ENCODE peak calls at places on chromosomes 4 and X, in seven cellular contexts. B is AG20443; L is body of pancreas; P is naive B cell; K is AG09309; X is tibial artery; H is stimulated activated CD8-positive, alpha-beta memory T cell treated with anti-CD3 and anti-CD28 coated beads, Interleukin-15, amount 100 ng/mL, for 4 hours. Z is an unnamed sample.

GRCh38 chr4:38889143-38889542 is 21.5 kb downstream of the FAM114A1 start:
- DNase-seq in P (no peak), B (peak; percentile 70), K (peak; percentile 33), X (no peak), L (no peak), H (no peak), Z (no peak)

GRCh38 chr4:1206299-1207156 is 34.1 kb upstream of the SPON2 start:
- DNase-seq in X (peak; percentile 63), H (no peak), B (no peak), K (no peak), P (no peak), L (peak; percentile 11), Z (no peak)

GRCh38 chr4:47913858-47914218 is 545 bp downstream of the NFXL1 start:
- DNase-seq in K (no peak), L (peak; percentile 54), P (no peak), X (peak; percentile 71), B (peak; percentile 34), H (no peak), Z (peak; percentile 28)

GRCh38 chrX:41334866-41335589 is 1.1 kb downstream of the DDX3X start:
- DNase-seq in X (peak; percentile 80), P (peak; percentile 72), B (peak; percentile 54), H (peak; percentile 56), L (peak; percentile 45), K (no peak), Z (peak; percentile 41)

GRCh38 chrX:11111947-11112346 is 815 bp downstream of the HCCS start:
- DNase-seq in B (no peak), X (no peak), H (no peak), L (no peak), P (peak; percentile 1), K (no peak), Z (no peak)

GRCh38 chr4:70902577-70903281 is 560 bp downstream of the MOB1B start:
- DNase-seq in H (no peak), P (no peak), X (no peak), L (no peak), B (peak; percentile 78), K (no peak), Z (no peak)

GRCh38 chrX:40809210-40809609 is 73.9 kb upstream of the MED14 start:
- DNase-seq in H (no peak), X (no peak), B (peak; percentile 35), P (no peak), L (no peak), K (no peak), Z (no peak)

GRCh38 chr4:188663369-188663768 is 524.1 kb downstream of the TRIML1 start:
- DNase-seq in X (no peak), P (no peak), B (no peak), H (no peak), L (no peak), K (no peak), Z (no peak)

GRCh38 chr4:176123710-176124407 is 58.2 kb downstream of the WDR17 start:
- DNase-seq in H (no peak), L (peak; percentile 36), B (peak; percentile 27), K (no peak), P (no peak), X (no peak), Z (no peak)

GRCh38 chr4:40486534-40486933 is 143.1 kb downstream of the RBM47 start:
- DNase-seq in P (no peak), X (no peak), B (peak; percentile 15), K (peak; percentile 17), L (no peak), H (no peak), Z (no peak)

GRCh38 chrX:3648084-3648483 is 65.4 kb downstream of the PRKX start:
- DNase-seq in P (no peak), X (no peak), K (no peak), H (no peak), B (no peak), L (no peak), Z (no peak)

GRCh38 chr4:3762753-3763511 is 3.3 kb upstream of the ADRA2C start:
- DNase-seq in P (no peak), K (no peak), H (no peak), L (no peak), X (peak; percentile 87), B (no peak), Z (no peak)

GRCh38 chr4:122764071-122764807 is 31.7 kb downstream of the BBS12 start:
- DNase-seq in B (no peak), K (no peak), P (no peak), H (no peak), L (no peak), X (no peak), Z (no peak)

GRCh38 chr4:147157860-147158701 is 212.4 kb upstream of the TTC29 start:
- DNase-seq in B (peak; percentile 42), P (no peak), L (no peak), K (peak; percentile 2), H (no peak), X (no peak), Z (peak; percentile 59)

GRCh38 chrX:132023896-132024386 is 839 bp downstream of the STK26 start:
- DNase-seq in P (peak; percentile 43), K (no peak), H (peak; percentile 15), B (no peak), L (no peak), X (no peak), Z (no peak)

GRCh38 chr4:94621491-94622080 is 136.2 kb upstream of the BMPR1B start:
- DNase-seq in B (peak; percentile 48), L (no peak), K (no peak), H (no peak), P (peak; percentile 2), X (no peak), Z (no peak)

GRCh38 chr4:175469519-175469918 is 342.5 kb downstream of the GPM6A start:
- DNase-seq in L (no peak), B (no peak), H (no peak), P (no peak), K (no peak), X (no peak), Z (no peak)

Z was measured in dorsolateral prefrontal cortex.